ENCODE peak calls at places on chromosomes 5 and 9, in six cellular contexts. L is sigmoid colon; R is ovary; Y is body of pancreas; M is iPS DF 6.9; F is CD8-positive, alpha-beta memory T cell. K is an unnamed sample. For H3K4me1 and H3K27me3, the result is how much of the 10 kb centered on the place peaks cover.

GRCh38 chr5:36607114-36607561 is 732 bp downstream of the SLC1A3 start:
- DNase-seq in L (no peak), R (peak), Y (peak), M (no peak), F (no peak), K (no peak)

GRCh38 chr5:140926211-140926902 is at the start of gene PCDHAC1:
- DNase-seq in L (peak), R (peak), Y (peak), M (peak), F (no peak), K (peak)

GRCh38 chr5:963673-964531 is 44.7 kb upstream of the NKD2 start:
- DNase-seq in L (no peak), R (no peak), Y (no peak), M (no peak), F (no peak), K (peak)

GRCh38 chr5:18652404-18653215 is 1018.4 kb downstream of the TAF11L14 start:
- DNase-seq in L (no peak), R (no peak), Y (no peak), M (no peak), F (no peak), K (no peak)

GRCh38 chr9:97243606-97244005 is 63.9 kb upstream of the CCDC180 start:
- DNase-seq in L (no peak), R (no peak), Y (no peak), M (no peak), F (no peak), K (no peak)

GRCh38 chr9:79858509-79858908 is 286.7 kb downstream of the TLE4 start:
- DNase-seq in L (no peak), R (no peak), Y (peak), M (no peak), F (no peak), K (peak)

GRCh38 chr5:125823572-125823971 is 599.6 kb upstream of the GRAMD2B start:
- DNase-seq in L (no peak), R (no peak), Y (no peak), M (no peak), F (no peak), K (no peak)

GRCh38 chr9:81826541-81826906 is 101.7 kb upstream of the SPATA31D4 start:
- DNase-seq in L (peak), R (no peak), Y (peak), M (no peak), F (no peak), K (no peak)

GRCh38 chr9:124251605-124252366 is 6.0 kb upstream of the NEK6 start:
- DNase-seq in L (peak), R (no peak), Y (peak), M (no peak), F (no peak), K (no peak)

GRCh38 chr9:106486685-106487084 is 376.3 kb upstream of the ZNF462 start:
- DNase-seq in L (no peak), R (no peak), Y (no peak), M (no peak), F (no peak), K (no peak)

GRCh38 chr9:120319452-120319851 is 260.5 kb downstream of the CDK5RAP2 start:
- DNase-seq in L (no peak), R (no peak), Y (no peak), M (no peak), F (no peak), K (no peak)

GRCh38 chr5:169024426-169024825 is 276.5 kb downstream of the SLIT3 start:
- DNase-seq in L (no peak), R (no peak), Y (no peak), M (no peak), F (no peak), K (no peak)

GRCh38 chr5:153592081-153592480 is 101.6 kb downstream of the GRIA1 start:
- DNase-seq in L (no peak), R (no peak), Y (no peak), M (no peak), F (no peak), K (no peak)

GRCh38 chr9:108296056-108296455 is 559.7 kb downstream of the ACTL7B start:
- DNase-seq in L (no peak), R (no peak), Y (no peak), M (no peak), F (no peak), K (no peak)

GRCh38 chr9:130993303-130994030 is 15.5 kb upstream of the LAMC3 start:
- DNase-seq in L (no peak), R (no peak), Y (no peak), M (no peak), F (no peak), K (no peak)

GRCh38 chr9:97324954-97325353 is 17.5 kb downstream of the CCDC180 start:
- DNase-seq in L (no peak), R (no peak), Y (no peak), M (no peak), F (no peak), K (no peak)

GRCh38 chr9:128495804-128496417 is 8.6 kb upstream of the GLE1 start:
- DNase-seq in L (no peak), R (no peak), Y (no peak), M (no peak), F (no peak), K (no peak)

GRCh38 chr9:16846986-16847385 is 23.5 kb downstream of the BNC2 start:
- DNase-seq in L (no peak), R (no peak), Y (no peak), M (no peak), F (no peak), K (no peak)

GRCh38 chr5:115354246-115354645 is 57.8 kb upstream of the CCDC112 start:
- DNase-seq in L (no peak), R (no peak), Y (no peak), M (no peak), F (no peak), K (no peak)

DNA sequence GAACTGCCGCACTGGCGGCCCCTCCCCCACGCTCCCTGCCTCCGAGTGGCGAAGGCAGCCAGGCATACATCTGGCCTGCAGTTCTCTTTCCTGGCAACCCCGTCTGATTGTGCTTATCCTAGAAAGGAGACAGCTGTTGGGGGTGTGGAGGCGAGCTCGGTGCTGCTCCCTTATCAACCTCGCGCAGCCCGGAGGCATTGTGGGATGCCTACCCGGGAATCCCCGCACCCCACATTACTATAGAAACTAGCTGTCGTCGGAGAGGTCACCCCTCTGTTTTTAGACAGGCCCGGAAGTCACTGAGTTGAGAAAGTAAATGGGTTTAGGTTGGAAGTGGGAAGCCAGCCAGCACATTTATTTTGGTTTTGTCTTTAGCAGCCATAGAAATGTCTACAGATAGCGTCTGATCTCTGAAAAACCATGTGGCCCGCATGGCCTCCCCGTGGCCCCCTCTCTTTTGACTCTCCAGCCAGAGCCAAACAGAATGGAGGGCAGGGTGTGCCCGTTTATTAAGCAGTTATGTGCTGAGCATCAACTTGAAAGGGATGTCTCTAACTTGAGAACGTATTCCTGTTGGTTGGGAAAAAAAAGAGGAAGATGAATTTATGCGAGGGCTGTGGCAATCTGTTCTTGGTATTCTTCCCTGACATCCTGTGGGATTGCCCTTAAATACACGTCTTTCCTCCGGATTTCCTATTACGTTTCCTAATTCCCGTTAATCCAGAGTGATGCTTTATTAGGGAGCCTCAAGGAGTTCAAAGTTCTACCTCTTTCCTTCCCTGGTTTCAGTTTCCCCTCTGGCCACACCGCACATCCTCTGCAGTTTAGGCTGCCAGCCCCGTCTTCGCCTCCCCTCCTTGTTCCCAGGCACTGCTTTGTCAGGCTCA is 3.9 kb downstream of the STC2 start:
- DNase-seq in L (peak), R (peak), Y (peak), M (no peak), F (no peak), K (no peak)
- H3K4me1 ChIP-seq in L (half or more), R (under half), Y (half or more), M (under half), F (under half), K (under half)

GRCh38 chr5:38347040-38347763 is 88.8 kb downstream of the EGFLAM start:
- DNase-seq in L (no peak), R (no peak), Y (no peak), M (no peak), F (no peak), K (no peak)
- H3K27me3 ChIP-seq in L (under half), R (under half), Y (under half), M (under half), F (under half), K (under half)

DNA sequence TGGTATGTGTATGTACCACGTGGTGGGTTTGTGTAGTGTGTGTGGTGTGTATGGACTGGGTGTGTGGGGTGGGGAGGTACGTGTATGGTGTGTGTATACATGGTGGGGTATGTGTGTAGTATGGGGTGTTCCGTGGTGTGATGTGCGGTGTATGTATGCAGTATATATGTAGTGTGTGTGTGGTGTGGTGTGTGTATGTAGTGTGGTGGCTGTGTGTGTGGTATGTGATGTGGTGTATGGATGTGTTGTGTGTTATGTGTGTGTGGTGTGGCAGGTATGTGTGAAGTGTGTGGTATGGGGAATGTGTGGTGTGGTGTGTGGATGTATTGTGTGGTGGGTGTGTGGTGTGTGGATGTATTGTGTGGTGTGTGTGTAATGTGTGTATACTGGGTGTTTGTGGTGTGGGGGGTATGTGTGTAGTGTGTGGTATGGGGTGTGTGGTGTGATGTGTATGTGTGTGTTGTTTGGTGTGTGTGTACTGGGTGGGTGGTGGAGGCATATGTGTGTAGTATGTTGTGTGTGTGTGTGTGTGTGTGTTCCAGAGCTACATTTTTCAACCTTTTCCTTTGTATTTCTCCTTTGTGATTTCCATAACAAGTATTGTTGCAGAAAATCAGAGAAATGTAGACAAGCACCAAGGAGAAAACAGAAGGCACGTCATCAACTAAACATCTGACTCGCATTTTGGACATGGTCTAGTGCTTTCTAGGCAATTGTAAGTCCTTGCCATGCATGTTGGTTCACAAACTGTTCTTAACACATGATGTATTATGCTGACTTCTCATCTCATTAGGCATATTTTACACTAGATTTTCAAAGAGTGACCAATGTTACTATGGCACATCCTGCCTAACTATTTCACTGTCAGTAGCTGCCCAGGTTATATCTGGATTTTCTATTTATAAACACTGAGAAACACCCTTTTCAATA is 13.2 kb downstream of the SEMA4D start:
- DNase-seq in L (no peak), R (no peak), Y (no peak), M (no peak), F (no peak), K (no peak)
- H3K27ac ChIP-seq in L (no peak), R (no peak), Y (no peak), M (no peak), F (no peak), K (peak)

DNA sequence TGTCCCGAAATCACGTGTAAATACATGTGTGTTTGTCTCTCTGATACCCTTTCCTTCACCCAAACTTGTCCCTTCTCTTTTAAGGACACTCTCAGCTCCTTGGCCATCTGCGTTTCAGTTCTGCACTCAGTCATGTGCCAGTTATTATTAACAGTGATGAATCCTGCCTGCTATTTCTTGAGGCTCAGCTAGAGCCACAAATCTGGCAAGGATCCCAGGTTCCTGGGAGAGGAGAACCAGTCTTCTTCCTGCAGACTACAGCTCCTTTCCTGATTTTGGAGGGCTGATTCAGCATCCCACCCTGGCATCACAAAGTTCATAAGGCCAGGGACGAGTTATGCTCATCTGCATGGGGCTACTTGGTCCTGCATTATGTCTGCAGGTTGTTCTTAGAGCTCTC is 5.6 kb downstream of the MAMDC2 start:
- DNase-seq in L (peak), R (peak), Y (peak), M (no peak), F (no peak), K (no peak)
- H3K4me1 ChIP-seq in L (half or more), R (under half), Y (under half), M (under half), F (under half), K (under half)

GRCh38 chr9:135490980-135491444 is 9.5 kb upstream of the MRPS2 start:
- DNase-seq in L (peak), R (no peak), Y (no peak), M (no peak), F (no peak), K (no peak)

GRCh38 chr9:135498381-135499126 is 1.9 kb upstream of the MRPS2 start:
- DNase-seq in L (peak), R (no peak), Y (no peak), M (no peak), F (no peak), K (no peak)

GRCh38 chr9:135492886-135493669 is 7.4 kb upstream of the MRPS2 start:
- DNase-seq in L (peak), R (no peak), Y (no peak), M (no peak), F (no peak), K (no peak)

GRCh38 chr9:135491764-135492163 is 8.7 kb upstream of the MRPS2 start:
- DNase-seq in L (no peak), R (no peak), Y (no peak), M (no peak), F (no peak), K (no peak)

DNA sequence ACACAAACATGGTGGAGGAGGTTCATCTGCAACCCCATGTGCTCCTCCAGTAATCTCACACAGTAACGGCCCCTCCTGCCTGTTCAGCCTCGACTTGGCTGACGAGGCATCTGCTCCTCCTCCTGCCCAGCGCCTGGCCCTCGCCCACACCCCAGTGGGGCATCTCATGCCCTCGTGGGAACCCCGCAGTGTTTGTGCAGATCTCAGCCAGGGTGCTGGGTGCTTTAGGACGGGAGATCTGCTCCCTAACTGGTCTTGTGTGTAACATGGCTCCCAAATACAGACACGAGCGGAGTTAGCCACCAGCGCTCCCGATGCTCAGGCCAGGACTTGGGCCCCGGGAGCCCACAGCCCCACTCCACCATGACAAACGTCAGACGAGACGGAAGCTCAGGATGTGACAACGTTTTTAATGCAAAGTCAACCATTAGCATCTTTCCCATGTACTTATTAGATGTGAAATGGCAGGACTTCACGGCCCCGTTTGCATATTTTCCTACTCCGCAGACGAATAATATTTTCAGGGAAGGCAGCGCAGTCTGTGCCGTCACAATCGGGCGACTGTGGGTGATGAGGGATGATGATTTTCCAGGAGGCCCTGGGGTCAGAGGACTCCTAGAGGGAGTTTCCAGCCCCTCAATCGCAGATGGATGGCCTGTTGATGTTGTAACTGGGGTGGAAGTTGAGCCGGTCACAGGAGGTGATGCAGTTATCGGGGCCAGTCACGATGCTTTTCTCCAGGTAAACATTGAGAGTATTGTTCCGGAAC is 5.5 kb upstream of the MRPS2 start:
- DNase-seq in L (peak), R (no peak), Y (no peak), M (no peak), F (no peak), K (no peak)
- H3K27me3 ChIP-seq in L (under half), R (under half), Y (under half), M (under half), F (under half), K (under half)

GRCh38 chr9:14686168-14686567 is 7.1 kb downstream of the ZDHHC21 start:
- DNase-seq in L (no peak), R (no peak), Y (no peak), M (no peak), F (no peak), K (no peak)

GRCh38 chr9:14692918-14693861 is at the start of gene ZDHHC21:
- DNase-seq in L (peak), R (peak), Y (peak), M (no peak), F (peak), K (peak)

GRCh38 chr9:14687042-14687719 is 6.1 kb downstream of the ZDHHC21 start:
- DNase-seq in L (no peak), R (no peak), Y (no peak), M (no peak), F (no peak), K (no peak)

GRCh38 chr9:14692536-14692917 is 705 bp downstream of the ZDHHC21 start:
- DNase-seq in L (no peak), R (no peak), Y (no peak), M (no peak), F (no peak), K (no peak)

DNA sequence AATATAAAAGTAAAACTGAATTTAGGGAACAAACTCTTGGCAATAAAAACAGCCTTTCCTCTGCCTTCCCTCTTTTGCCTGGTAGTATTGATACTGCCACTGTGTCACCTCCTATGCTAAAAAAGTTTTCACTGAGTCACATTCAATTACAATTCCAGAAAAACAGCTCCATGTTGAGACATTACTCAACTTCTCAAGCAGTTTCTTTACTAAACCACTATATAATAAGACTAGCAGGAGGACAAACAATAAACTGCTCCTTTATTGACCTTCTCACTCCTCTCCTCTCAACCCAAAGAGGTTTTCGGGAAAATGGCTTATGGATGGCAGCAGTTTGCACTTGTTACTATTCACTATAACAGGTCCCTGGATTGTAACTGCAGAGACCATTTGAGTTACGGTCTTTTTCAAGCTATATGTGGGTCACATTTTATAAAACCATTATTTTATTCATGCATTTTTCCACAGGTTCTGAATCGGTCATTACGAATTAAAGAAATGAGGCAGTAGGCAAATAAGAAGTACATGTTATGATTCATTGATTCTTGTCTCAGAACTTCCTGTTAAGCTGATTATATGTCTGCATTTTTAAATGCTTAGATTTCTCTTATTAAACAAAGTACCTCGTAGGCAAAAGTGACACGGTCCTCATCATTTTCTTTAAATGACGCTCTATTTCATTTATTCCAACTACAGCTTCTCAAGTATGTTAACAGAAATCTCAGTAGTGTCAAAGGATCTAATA is 2.1 kb downstream of the ZDHHC21 start:
- DNase-seq in L (no peak), R (no peak), Y (no peak), M (no peak), F (no peak), K (no peak)
- H3K27ac ChIP-seq in L (no peak), R (no peak), Y (no peak), M (no peak), F (no peak), K (no peak)